ENCODE peak calls at places on chromosomes 7 and 10, in six cellular contexts. B, I, H, O, J and R are unnamed samples.

GRCh38 chr7:2521952-2522591 is 2.5 kb downstream of the LFNG start:
- DNase-seq in B (no peak), I (peak), H (peak), O (no peak), J (peak), R (no peak)

GRCh38 chr7:137667633-137668387 is 179.0 kb downstream of the DGKI start:
- DNase-seq in B (no peak), I (no peak), H (no peak), O (peak), J (peak), R (peak)

GRCh38 chr7:27235387-27236052 is 7.1 kb upstream of the EVX1 start:
- DNase-seq in B (no peak), I (no peak), H (peak), O (peak), J (no peak), R (peak)

GRCh38 chr10:90417056-90417455 is 440.8 kb downstream of the HTR7 start:
- DNase-seq in B (no peak), I (no peak), H (no peak), O (peak), J (no peak), R (peak)

GRCh38 chr10:100184426-100185219 is 1.2 kb downstream of the ERLIN1 start:
- DNase-seq in B (peak), I (no peak), H (peak), O (peak), J (peak), R (peak)

GRCh38 chr10:113169111-113169510 is 219.1 kb downstream of the TCF7L2 start:
- DNase-seq in B (no peak), I (no peak), H (no peak), O (no peak), J (no peak), R (no peak)

GRCh38 chr10:29634105-29634504 is 666 bp downstream of the SVIL start:
- DNase-seq in B (no peak), I (no peak), H (no peak), O (no peak), J (no peak), R (no peak)

GRCh38 chr10:128875955-128876354 is 591.1 kb upstream of the MGMT start:
- DNase-seq in B (no peak), I (no peak), H (no peak), O (peak), J (peak), R (peak)

GRCh38 chr10:810351-810846 is 120.9 kb upstream of the DIP2C start:
- DNase-seq in B (peak), I (no peak), H (no peak), O (peak), J (no peak), R (no peak)

GRCh38 chr7:88254721-88255120 is 34.9 kb upstream of the SRI start:
- DNase-seq in B (no peak), I (no peak), H (peak), O (no peak), J (peak), R (no peak)

GRCh38 chr7:151186640-151187408 is at the start of gene ASB10:
- DNase-seq in B (no peak), I (no peak), H (no peak), O (no peak), J (no peak), R (no peak)

GRCh38 chr7:134804351-134804750 is 24.9 kb downstream of the CALD1 start:
- DNase-seq in B (no peak), I (no peak), H (no peak), O (peak), J (peak), R (no peak)

GRCh38 chr7:154553711-154554265 is 449.1 kb downstream of the PAXIP1 start:
- DNase-seq in B (no peak), I (no peak), H (no peak), O (no peak), J (no peak), R (no peak)

GRCh38 chr7:143321734-143322133 is 5.8 kb downstream of the CLCN1 start:
- DNase-seq in B (peak), I (no peak), H (peak), O (no peak), J (no peak), R (no peak)

GRCh38 chr7:105480931-105481330 is 41.1 kb downstream of the PUS7 start:
- DNase-seq in B (no peak), I (no peak), H (no peak), O (peak), J (peak), R (no peak)

GRCh38 chr7:3911685-3912084 is 610.6 kb downstream of the SDK1 start:
- DNase-seq in B (no peak), I (no peak), H (no peak), O (no peak), J (no peak), R (no peak)

GRCh38 chr7:22488643-22489462 is 11.1 kb downstream of the STEAP1B start:
- DNase-seq in B (peak), I (peak), H (peak), O (peak), J (peak), R (peak)

GRCh38 chr10:80356563-80356999 is at the start of the genes DYDC1 and DYDC2:
- DNase-seq in B (no peak), I (peak), H (no peak), O (no peak), J (peak), R (peak)

GRCh38 chr10:87761892-87762291 is 56.1 kb downstream of the ATAD1 start:
- DNase-seq in B (no peak), I (no peak), H (peak), O (peak), J (no peak), R (peak)

GRCh38 chr7:100673942-100674431 is 447 bp downstream of the GNB2 start:
- DNase-seq in B (no peak), I (peak), H (peak), O (peak), J (no peak), R (peak)

GRCh38 chr10:114380060-114380459 is 24.2 kb downstream of the AFAP1L2 start:
- DNase-seq in B (no peak), I (no peak), H (no peak), O (no peak), J (no peak), R (no peak)

GRCh38 chr10:3958472-3958996 is 173.5 kb upstream of the KLF6 start:
- DNase-seq in B (no peak), I (no peak), H (no peak), O (no peak), J (no peak), R (no peak)

GRCh38 chr7:79090543-79090942 is 362.9 kb downstream of the MAGI2 start:
- DNase-seq in B (no peak), I (no peak), H (no peak), O (peak), J (no peak), R (no peak)